ENCODE peak calls at places on chromosomes 13 and 19, in five cellular contexts. One of them, this sample, is unnamed.
A peak's percentile ranks its signal among the peaks of the same experiment; 100 is the strongest.

GRCh38 chr13:60282708-60283107 is 114.3 kb upstream of the TDRD3 start:
- DNase-seq in AG04450: no peak
- DNase-seq in retinal pigment epithelial cell: no peak
- DNase-seq in testis: no peak
- DNase-seq in epithelial cell of esophagus: no peak
- DNase-seq in this sample: no peak

GRCh38 chr19:52007436-52007804 is 591 bp downstream of the ZNF615 start:
- DNase-seq in AG04450: no peak
- DNase-seq in retinal pigment epithelial cell: no peak
- DNase-seq in testis: peak; percentile 43
- DNase-seq in epithelial cell of esophagus: no peak
- DNase-seq in this sample: no peak

GRCh38 chr19:12932392-12933286 is 872 bp downstream of the FARSA start:
- DNase-seq in AG04450: no peak
- DNase-seq in retinal pigment epithelial cell: no peak
- DNase-seq in testis: no peak
- DNase-seq in epithelial cell of esophagus: no peak
- DNase-seq in this sample: no peak

GRCh38 chr19:42206871-42207755 is 10.4 kb downstream of the DEDD2 start:
- DNase-seq in AG04450: no peak
- DNase-seq in retinal pigment epithelial cell: no peak
- DNase-seq in testis: no peak
- DNase-seq in epithelial cell of esophagus: peak; percentile 84
- DNase-seq in this sample: no peak

GRCh38 chr13:112655898-112656297 is 33.9 kb upstream of the ATP11A start:
- DNase-seq in AG04450: no peak
- DNase-seq in retinal pigment epithelial cell: no peak
- DNase-seq in testis: no peak
- DNase-seq in epithelial cell of esophagus: no peak
- DNase-seq in this sample: no peak

GRCh38 chr19:39032164-39032918 is at the start of gene FBXO27:
- DNase-seq in AG04450: no peak
- DNase-seq in retinal pigment epithelial cell: no peak
- DNase-seq in testis: peak; percentile 40
- DNase-seq in epithelial cell of esophagus: peak; percentile 40
- DNase-seq in this sample: no peak

GRCh38 chr19:51570962-51571575 is at the start of gene ZNF175:
- DNase-seq in AG04450: peak; percentile 90
- DNase-seq in retinal pigment epithelial cell: peak; percentile 86
- DNase-seq in testis: peak; percentile 98
- DNase-seq in epithelial cell of esophagus: peak; percentile 97
- DNase-seq in this sample: peak; percentile 76

GRCh38 chr13:50244913-50245574 is 229.8 kb downstream of the KCNRG start:
- DNase-seq in AG04450: peak; percentile 51
- DNase-seq in retinal pigment epithelial cell: peak; percentile 70
- DNase-seq in testis: no peak
- DNase-seq in epithelial cell of esophagus: peak; percentile 92
- DNase-seq in this sample: peak; percentile 83

GRCh38 chr13:44417446-44417845 is 43.8 kb downstream of the SERP2 start:
- DNase-seq in AG04450: no peak
- DNase-seq in retinal pigment epithelial cell: no peak
- DNase-seq in testis: no peak
- DNase-seq in epithelial cell of esophagus: no peak
- DNase-seq in this sample: no peak

GRCh38 chr13:41970022-41970421 is 9.1 kb upstream of the VWA8 start:
- DNase-seq in AG04450: no peak
- DNase-seq in retinal pigment epithelial cell: no peak
- DNase-seq in testis: no peak
- DNase-seq in epithelial cell of esophagus: no peak
- DNase-seq in this sample: no peak

GRCh38 chr19:1355258-1355973 is 28.3 kb upstream of the NDUFS7 start:
- DNase-seq in AG04450: no peak
- DNase-seq in retinal pigment epithelial cell: no peak
- DNase-seq in testis: no peak
- DNase-seq in epithelial cell of esophagus: no peak
- DNase-seq in this sample: no peak

GRCh38 chr19:495440-496332 is 600 bp upstream of the MADCAM1 start:
- DNase-seq in AG04450: no peak
- DNase-seq in retinal pigment epithelial cell: no peak
- DNase-seq in testis: no peak
- DNase-seq in epithelial cell of esophagus: no peak
- DNase-seq in this sample: no peak

GRCh38 chr19:16088351-16088984 is 12.2 kb downstream of the TPM4 start:
- DNase-seq in AG04450: no peak
- DNase-seq in retinal pigment epithelial cell: peak; percentile 76
- DNase-seq in testis: no peak
- DNase-seq in epithelial cell of esophagus: no peak
- DNase-seq in this sample: no peak

GRCh38 chr13:106133025-106133424 is 402.4 kb downstream of the EFNB2 start:
- DNase-seq in AG04450: peak; percentile 23
- DNase-seq in retinal pigment epithelial cell: no peak
- DNase-seq in testis: no peak
- DNase-seq in epithelial cell of esophagus: peak; percentile 75
- DNase-seq in this sample: peak; percentile 41

GRCh38 chr13:83538636-83539035 is 343.6 kb downstream of the SLITRK1 start:
- DNase-seq in AG04450: no peak
- DNase-seq in retinal pigment epithelial cell: no peak
- DNase-seq in testis: no peak
- DNase-seq in epithelial cell of esophagus: no peak
- DNase-seq in this sample: no peak

GRCh38 chr19:57099199-57099661 is 20.6 kb upstream of the USP29 start:
- DNase-seq in AG04450: no peak
- DNase-seq in retinal pigment epithelial cell: no peak
- DNase-seq in testis: peak; percentile 88
- DNase-seq in epithelial cell of esophagus: peak; percentile 32
- DNase-seq in this sample: no peak

GRCh38 chr19:4521170-4521887 is 3.0 kb upstream of the PLIN4 start:
- DNase-seq in AG04450: no peak
- DNase-seq in retinal pigment epithelial cell: no peak
- DNase-seq in testis: no peak
- DNase-seq in epithelial cell of esophagus: no peak
- DNase-seq in this sample: no peak

GRCh38 chr13:78160793-78161192 is 242.2 kb upstream of the EDNRB start:
- DNase-seq in AG04450: peak; percentile 61
- DNase-seq in retinal pigment epithelial cell: no peak
- DNase-seq in testis: no peak
- DNase-seq in epithelial cell of esophagus: peak; percentile 29
- DNase-seq in this sample: no peak

GRCh38 chr13:50080158-50080855 is 65.1 kb downstream of the KCNRG start:
- DNase-seq in AG04450: no peak
- DNase-seq in retinal pigment epithelial cell: no peak
- DNase-seq in testis: peak; percentile 56
- DNase-seq in epithelial cell of esophagus: peak; percentile 40
- DNase-seq in this sample: no peak

GRCh38 chr19:41367848-41368301 is 3.9 kb upstream of the B9D2 start:
- DNase-seq in AG04450: peak; percentile 81
- DNase-seq in retinal pigment epithelial cell: peak; percentile 79
- DNase-seq in testis: no peak
- DNase-seq in epithelial cell of esophagus: peak; percentile 90
- DNase-seq in this sample: peak; percentile 73

GRCh38 chr19:737591-738093 is 13.3 kb upstream of the MISP start:
- DNase-seq in AG04450: no peak
- DNase-seq in retinal pigment epithelial cell: no peak
- DNase-seq in testis: no peak
- DNase-seq in epithelial cell of esophagus: peak; percentile 27
- DNase-seq in this sample: no peak

GRCh38 chr13:20411638-20412342 is 113.9 kb downstream of the CRYL1 start:
- DNase-seq in AG04450: no peak
- DNase-seq in retinal pigment epithelial cell: no peak
- DNase-seq in testis: no peak
- DNase-seq in epithelial cell of esophagus: peak; percentile 48
- DNase-seq in this sample: no peak

GRCh38 chr13:92187378-92187989 is 789.1 kb downstream of the GPC5 start:
- DNase-seq in AG04450: no peak
- DNase-seq in retinal pigment epithelial cell: no peak
- DNase-seq in testis: peak; percentile 23
- DNase-seq in epithelial cell of esophagus: peak; percentile 45
- DNase-seq in this sample: no peak

GRCh38 chr19:13077233-13077632 is 25.4 kb downstream of the LYL1 start:
- DNase-seq in AG04450: no peak
- DNase-seq in retinal pigment epithelial cell: no peak
- DNase-seq in testis: no peak
- DNase-seq in epithelial cell of esophagus: no peak
- DNase-seq in this sample: no peak

GRCh38 chr13:70310720-70311119 is 202.5 kb upstream of the KLHL1 start:
- DNase-seq in AG04450: no peak
- DNase-seq in retinal pigment epithelial cell: peak; percentile 20
- DNase-seq in testis: peak; percentile 47
- DNase-seq in epithelial cell of esophagus: peak; percentile 75
- DNase-seq in this sample: peak; percentile 22

GRCh38 chr13:30466358-30466714 is 600 bp upstream of the HMGB1 start:
- DNase-seq in AG04450: no peak
- DNase-seq in retinal pigment epithelial cell: no peak
- DNase-seq in testis: no peak
- DNase-seq in epithelial cell of esophagus: peak; percentile 10
- DNase-seq in this sample: no peak

GRCh38 chr13:59176775-59177174 is 987.0 kb downstream of the DIAPH3 start:
- DNase-seq in AG04450: no peak
- DNase-seq in retinal pigment epithelial cell: no peak
- DNase-seq in testis: no peak
- DNase-seq in epithelial cell of esophagus: no peak
- DNase-seq in this sample: no peak

GRCh38 chr19:51065221-51065960 is 499 bp upstream of the KLK13 start:
- DNase-seq in AG04450: no peak
- DNase-seq in retinal pigment epithelial cell: no peak
- DNase-seq in testis: no peak
- DNase-seq in epithelial cell of esophagus: no peak
- DNase-seq in this sample: no peak

GRCh38 chr19:45824041-45824471 is 8.9 kb upstream of the RSPH6A start:
- DNase-seq in AG04450: no peak
- DNase-seq in retinal pigment epithelial cell: no peak
- DNase-seq in testis: no peak
- DNase-seq in epithelial cell of esophagus: peak; percentile 59
- DNase-seq in this sample: no peak

GRCh38 chr19:798415-799075 is 1.3 kb downstream of the PTBP1 start:
- DNase-seq in AG04450: no peak
- DNase-seq in retinal pigment epithelial cell: no peak
- DNase-seq in testis: no peak
- DNase-seq in epithelial cell of esophagus: no peak
- DNase-seq in this sample: no peak

GRCh38 chr13:88937381-88937780 is 1266.2 kb downstream of the SLITRK5 start:
- DNase-seq in AG04450: no peak
- DNase-seq in retinal pigment epithelial cell: no peak
- DNase-seq in testis: no peak
- DNase-seq in epithelial cell of esophagus: no peak
- DNase-seq in this sample: no peak

GRCh38 chr13:65560936-65561335 is 1669.2 kb downstream of the PCDH9 start:
- DNase-seq in AG04450: no peak
- DNase-seq in retinal pigment epithelial cell: no peak
- DNase-seq in testis: no peak
- DNase-seq in epithelial cell of esophagus: no peak
- DNase-seq in this sample: no peak

GRCh38 chr13:65553328-65553727 is 1676.8 kb downstream of the PCDH9 start:
- DNase-seq in AG04450: no peak
- DNase-seq in retinal pigment epithelial cell: no peak
- DNase-seq in testis: no peak
- DNase-seq in epithelial cell of esophagus: no peak
- DNase-seq in this sample: no peak

GRCh38 chr13:65551208-65551607 is 1678.9 kb downstream of the PCDH9 start:
- DNase-seq in AG04450: no peak
- DNase-seq in retinal pigment epithelial cell: no peak
- DNase-seq in testis: no peak
- DNase-seq in epithelial cell of esophagus: no peak
- DNase-seq in this sample: no peak

GRCh38 chr13:65555973-65556372 is 1674.2 kb downstream of the PCDH9 start:
- DNase-seq in AG04450: no peak
- DNase-seq in retinal pigment epithelial cell: no peak
- DNase-seq in testis: no peak
- DNase-seq in epithelial cell of esophagus: no peak
- DNase-seq in this sample: no peak
- TF ChIP-seq CTCF in AG04450: no peak
- TF ChIP-seq CTCF in retinal pigment epithelial cell: no peak
- TF ChIP-seq CTCF in testis: no peak
- TF ChIP-seq CTCF in epithelial cell of esophagus: no peak
- TF ChIP-seq CTCF in this sample: no peak

GRCh38 chr19:3480383-3481091 is at the start of gene SMIM24:
- DNase-seq in AG04450: no peak
- DNase-seq in retinal pigment epithelial cell: no peak
- DNase-seq in testis: no peak
- DNase-seq in epithelial cell of esophagus: no peak
- DNase-seq in this sample: no peak

GRCh38 chr19:3478409-3479176 is 1.7 kb downstream of the SMIM24 start:
- DNase-seq in AG04450: no peak
- DNase-seq in retinal pigment epithelial cell: no peak
- DNase-seq in testis: no peak
- DNase-seq in epithelial cell of esophagus: no peak
- DNase-seq in this sample: no peak

GRCh38 chr19:3481241-3482090 is 1.1 kb upstream of the SMIM24 start:
- DNase-seq in AG04450: no peak
- DNase-seq in retinal pigment epithelial cell: no peak
- DNase-seq in testis: no peak
- DNase-seq in epithelial cell of esophagus: no peak
- DNase-seq in this sample: no peak

GRCh38 chr19:3479177-3479818 is 1.0 kb downstream of the SMIM24 start:
- DNase-seq in AG04450: no peak
- DNase-seq in retinal pigment epithelial cell: no peak
- DNase-seq in testis: peak; percentile 74
- DNase-seq in epithelial cell of esophagus: no peak
- DNase-seq in this sample: no peak

GRCh38 chr19:3479819-3480215 is 508 bp downstream of the SMIM24 start:
- DNase-seq in AG04450: no peak
- DNase-seq in retinal pigment epithelial cell: no peak
- DNase-seq in testis: no peak
- DNase-seq in epithelial cell of esophagus: peak; percentile 36
- DNase-seq in this sample: no peak
- H3K4me3 ChIP-seq in AG04450: no peak overlapping the region
- H3K4me3 ChIP-seq in retinal pigment epithelial cell: no peak overlapping the region
- H3K4me3 ChIP-seq in testis: no peak overlapping the region
- H3K4me3 ChIP-seq in epithelial cell of esophagus: no peak overlapping the region
- H3K4me3 ChIP-seq in this sample: peak overlapping the region; percentile 24

GRCh38 chr13:74135306-74136088 is 1.3 kb upstream of the KLF12 start:
- DNase-seq in AG04450: no peak
- DNase-seq in retinal pigment epithelial cell: no peak
- DNase-seq in testis: peak; percentile 57
- DNase-seq in epithelial cell of esophagus: peak; percentile 76
- DNase-seq in this sample: no peak

GRCh38 chr13:74134226-74134776 is at the start of gene KLF12:
- DNase-seq in AG04450: peak; percentile 88
- DNase-seq in retinal pigment epithelial cell: peak; percentile 90
- DNase-seq in testis: peak; percentile 84
- DNase-seq in epithelial cell of esophagus: peak; percentile 90
- DNase-seq in this sample: no peak

GRCh38 chr13:74134777-74135305 is 637 bp upstream of the KLF12 start:
- DNase-seq in AG04450: no peak
- DNase-seq in retinal pigment epithelial cell: no peak
- DNase-seq in testis: peak; percentile 21
- DNase-seq in epithelial cell of esophagus: peak; percentile 43
- DNase-seq in this sample: no peak

GRCh38 chr13:74133657-74134201 is 475 bp downstream of the KLF12 start:
- DNase-seq in AG04450: peak; percentile 92
- DNase-seq in retinal pigment epithelial cell: peak; percentile 77
- DNase-seq in testis: peak; percentile 90
- DNase-seq in epithelial cell of esophagus: peak; percentile 65
- DNase-seq in this sample: no peak

GRCh38 chr13:74136089-74136658 is 2.0 kb upstream of the KLF12 start:
- DNase-seq in AG04450: no peak
- DNase-seq in retinal pigment epithelial cell: no peak
- DNase-seq in testis: peak; percentile 25
- DNase-seq in epithelial cell of esophagus: peak; percentile 65
- DNase-seq in this sample: no peak
- TF ChIP-seq CTCF in AG04450: peak; percentile 29
- TF ChIP-seq CTCF in retinal pigment epithelial cell: no peak
- TF ChIP-seq CTCF in testis: peak; percentile 6
- TF ChIP-seq CTCF in epithelial cell of esophagus: no peak
- TF ChIP-seq CTCF in this sample: no peak

GRCh38 chr13:43087960-43088580 is 64.7 kb downstream of the DNAJC15 start:
- DNase-seq in AG04450: no peak
- DNase-seq in retinal pigment epithelial cell: no peak
- DNase-seq in testis: no peak
- DNase-seq in epithelial cell of esophagus: peak; percentile 6
- DNase-seq in this sample: no peak
- H3K4me3 ChIP-seq in AG04450: peak overlapping the region; percentile 5
- H3K4me3 ChIP-seq in retinal pigment epithelial cell: no peak overlapping the region
- H3K4me3 ChIP-seq in testis: peak overlapping the region; percentile 33
- H3K4me3 ChIP-seq in epithelial cell of esophagus: no peak overlapping the region
- H3K4me3 ChIP-seq in this sample: no peak overlapping the region

This sample was measured in epithelial cell of proximal tubule.